ENCODE peak calls at places on chromosome 18, in eight cellular contexts. C is lung, S is heart left ventricle, M is PC-9, U is mesothelial cell of epicardium, O is neural crest cell, W is BJ, H is IMR-90. I is an unnamed sample.
A peak's percentile ranks its signal among the peaks of the same experiment; 100 is the strongest.

GRCh38 chr18:366466-367053 is 98.7 kb upstream of the THOC1 start:
- DNase-seq in C (no peak), S (no peak), M (no peak), U (no peak), O (no peak), W (no peak), H (no peak), I (no peak)

GRCh38 chr18:77622009-77622692 is 372.5 kb downstream of the GALR1 start:
- DNase-seq in C (no peak), S (peak; percentile 29), M (no peak), U (no peak), O (no peak), W (no peak), H (no peak), I (no peak)

GRCh38 chr18:31977270-31977872 is 34.4 kb upstream of the TRAPPC8 start:
- DNase-seq in C (no peak), S (peak; percentile 43), M (no peak), U (no peak), O (peak; percentile 58), W (no peak), H (peak; percentile 54), I (peak; percentile 24)

GRCh38 chr18:32637216-32637615 is 135.6 kb downstream of the KLHL14 start:
- DNase-seq in C (no peak), S (no peak), M (no peak), U (no peak), O (no peak), W (no peak), H (no peak), I (no peak)

GRCh38 chr18:32209685-32210445 is 20.0 kb downstream of the MEP1B start:
- DNase-seq in C (no peak), S (no peak), M (no peak), U (no peak), O (no peak), W (no peak), H (no peak), I (no peak)

GRCh38 chr18:39841133-39842041 is 2113.6 kb upstream of the PIK3C3 start:
- DNase-seq in C (peak; percentile 52), S (peak; percentile 15), M (peak; percentile 56), U (peak; percentile 72), O (peak; percentile 59), W (no peak), H (peak; percentile 50), I (no peak)

GRCh38 chr18:79384834-79385233 is 10.9 kb upstream of the NFATC1 start:
- DNase-seq in C (no peak), S (no peak), M (no peak), U (no peak), O (no peak), W (no peak), H (no peak), I (no peak)

GRCh38 chr18:902179-902718 is 2.4 kb upstream of the ADCYAP1 start:
- DNase-seq in C (no peak), S (no peak), M (peak; percentile 17), U (no peak), O (no peak), W (no peak), H (no peak), I (no peak)

GRCh38 chr18:6776193-6776592 is 46.7 kb downstream of the ARHGAP28 start:
- DNase-seq in C (no peak), S (no peak), M (no peak), U (no peak), O (no peak), W (peak; percentile 72), H (peak; percentile 95), I (no peak)

GRCh38 chr18:713135-713490 is 683 bp upstream of the ENOSF1 start:
- DNase-seq in C (no peak), S (no peak), M (no peak), U (no peak), O (no peak), W (no peak), H (no peak), I (no peak)

GRCh38 chr18:21330122-21330701 is 88.2 kb downstream of the GREB1L start:
- DNase-seq in C (no peak), S (peak; percentile 15), M (peak; percentile 32), U (no peak), O (no peak), W (peak; percentile 53), H (no peak), I (no peak)

GRCh38 chr18:79853993-79854364 is 56.2 kb downstream of the KCNG2 start:
- DNase-seq in C (no peak), S (no peak), M (no peak), U (no peak), O (no peak), W (no peak), H (no peak), I (no peak)

GRCh38 chr18:79772108-79772864 is 25.5 kb upstream of the KCNG2 start:
- DNase-seq in C (no peak), S (no peak), M (no peak), U (peak; percentile 30), O (no peak), W (no peak), H (no peak), I (no peak)

GRCh38 chr18:76621782-76622495 is 126.9 kb upstream of the ZNF516 start:
- DNase-seq in C (no peak), S (no peak), M (no peak), U (no peak), O (no peak), W (no peak), H (peak; percentile 62), I (no peak)

GRCh38 chr18:50128506-50129271 is 66.3 kb downstream of the MYO5B start:
- DNase-seq in C (no peak), S (no peak), M (no peak), U (no peak), O (no peak), W (no peak), H (no peak), I (no peak)

GRCh38 chr18:79563949-79564348 is 115.7 kb upstream of the CTDP1 start:
- DNase-seq in C (no peak), S (no peak), M (no peak), U (no peak), O (no peak), W (no peak), H (no peak), I (no peak)

GRCh38 chr18:59672125-59672769 is 25.0 kb downstream of the CCBE1 start:
- DNase-seq in C (no peak), S (no peak), M (no peak), U (no peak), O (no peak), W (no peak), H (no peak), I (no peak)

GRCh38 chr18:55875330-55875933 is 287.4 kb upstream of the TCF4 start:
- DNase-seq in C (no peak), S (peak; percentile 25), M (no peak), U (no peak), O (no peak), W (no peak), H (no peak), I (no peak)

GRCh38 chr18:499351-500229 is 911 bp downstream of the COLEC12 start:
- DNase-seq in C (peak; percentile 31), S (no peak), M (no peak), U (peak; percentile 72), O (peak; percentile 8), W (peak; percentile 58), H (peak; percentile 85), I (no peak)

DNA sequence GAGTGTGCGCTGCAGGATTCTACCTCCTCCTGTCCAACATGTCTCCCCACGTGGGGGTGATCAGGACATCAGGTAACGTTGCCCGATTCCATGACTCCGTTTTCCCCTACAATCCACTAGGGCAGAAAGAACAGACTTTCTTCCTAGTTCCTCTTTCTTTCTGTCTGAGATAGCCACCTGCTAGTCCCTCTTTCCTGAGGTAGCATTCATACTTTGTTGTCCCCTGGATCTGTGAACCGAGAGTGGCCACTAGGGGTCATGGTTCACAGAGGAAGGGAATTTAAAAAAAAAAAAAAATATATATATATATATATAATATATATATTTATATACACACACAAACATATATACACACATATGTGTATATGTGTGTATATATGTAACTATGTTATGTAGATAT is 210.0 kb upstream of the ZNF521 start:
- DNase-seq in C (no peak), S (no peak), M (no peak), U (no peak), O (peak; percentile 26), W (no peak), H (peak; percentile 33), I (peak; percentile 25)
- TF ChIP-seq CTCF in C (no peak), S (no peak), M (peak; percentile 47), U (peak; percentile 60), O (peak; percentile 66), W (peak; percentile 46), H (peak; percentile 36), I (peak; percentile 35)

DNA sequence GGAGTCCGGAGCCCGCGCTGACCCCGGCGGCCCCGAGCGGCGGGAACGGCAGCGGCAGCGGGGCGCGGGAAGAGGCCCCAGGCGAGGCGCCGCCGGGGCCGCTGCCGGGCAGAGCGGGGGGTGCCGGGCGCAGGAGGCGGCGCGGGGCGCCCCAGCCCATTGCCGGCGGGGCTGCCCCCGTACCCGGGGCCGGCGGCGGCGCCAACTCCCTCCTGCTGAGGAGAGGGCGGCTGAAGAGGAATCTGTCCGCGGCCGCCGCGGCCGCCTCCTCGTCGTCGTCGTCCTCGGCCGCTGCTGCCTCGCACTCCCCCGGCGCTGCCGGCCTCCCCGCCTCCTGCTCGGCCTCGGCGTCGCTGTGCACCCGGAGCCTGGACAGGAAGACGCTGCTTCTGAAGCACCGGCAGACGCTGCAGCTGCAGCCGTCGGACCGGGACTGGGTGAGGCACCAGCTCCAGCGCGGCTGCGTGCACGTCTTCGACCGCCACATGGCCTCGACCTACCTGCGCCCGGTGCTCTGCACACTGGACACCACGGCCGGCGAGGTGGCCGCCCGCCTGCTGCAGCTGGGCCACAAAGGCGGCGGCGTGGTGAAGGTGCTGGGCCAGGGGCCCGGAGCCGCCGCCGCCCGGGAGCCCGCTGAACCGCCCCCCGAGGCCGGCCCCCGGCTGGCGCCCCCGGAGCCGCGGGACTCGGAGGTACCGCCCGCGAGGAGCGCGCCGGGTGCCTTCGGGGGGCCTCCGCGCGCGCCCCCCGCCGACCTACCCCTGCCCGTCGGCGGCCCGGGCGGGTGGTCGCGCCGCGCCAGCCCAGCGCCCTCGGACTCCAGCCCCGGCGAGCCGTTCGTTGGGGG is 713 bp downstream of the PHLPP1 start:
- DNase-seq in C (peak; percentile 64), S (peak; percentile 39), M (peak; percentile 24), U (peak; percentile 66), O (peak; percentile 40), W (no peak), H (peak; percentile 59), I (peak; percentile 67)
- TF ChIP-seq CTCF in C (no peak), S (no peak), M (no peak), U (no peak), O (no peak), W (no peak), H (no peak), I (no peak)

DNA sequence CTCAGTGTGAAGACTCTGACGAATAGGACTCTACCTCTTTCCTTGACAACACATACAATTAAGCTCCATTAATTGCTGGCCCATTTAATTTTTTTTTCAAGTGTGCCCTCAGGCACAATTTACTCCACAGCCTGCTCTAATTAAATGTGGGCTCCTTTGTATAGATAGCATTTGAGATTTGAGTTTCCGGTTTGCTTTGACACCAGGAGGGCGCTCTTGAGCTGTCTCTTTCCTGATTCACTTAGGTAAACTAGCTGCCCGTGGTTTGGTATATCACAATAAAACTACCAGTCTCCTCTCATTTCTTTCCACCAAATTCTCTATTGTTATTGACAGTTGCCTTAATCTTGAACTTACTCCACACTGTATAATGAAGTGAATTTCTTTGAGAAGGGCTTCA is 666.0 kb downstream of the DSC3 start:
- DNase-seq in C (no peak), S (no peak), M (no peak), U (no peak), O (no peak), W (no peak), H (no peak), I (no peak)
- TF ChIP-seq CTCF in C (no peak), S (no peak), M (no peak), U (no peak), O (peak; percentile 27), W (no peak), H (no peak), I (peak; percentile 8)

GRCh38 chr18:54828290-54828871 is at the start of gene RAB27B:
- DNase-seq in C (peak; percentile 85), S (peak; percentile 23), M (peak; percentile 82), U (peak; percentile 78), O (peak; percentile 48), W (no peak), H (peak; percentile 85), I (no peak)
- TF ChIP-seq CTCF in C (no peak), S (no peak), M (no peak), U (no peak), O (no peak), W (no peak), H (no peak), I (no peak)

I was measured in GM10248.